ENCODE peak calls at places on chromosomes 12 and 14, in eight cellular contexts. L, X, W, I, B, M, P and A are unnamed samples.

GRCh38 chr12:83971781-83972180 is 940.8 kb downstream of the SLC6A15 start:
- DNase-seq in L (no peak), X (no peak), P (no peak), I (no peak), B (no peak), M (no peak), W (no peak), A (no peak)

GRCh38 chr14:61663312-61663974 is 31.9 kb upstream of the HIF1A start:
- DNase-seq in B (no peak), M (no peak), X (no peak), W (no peak), I (no peak), L (no peak), P (peak), A (no peak)

GRCh38 chr12:43988838-43989560 is 153.1 kb downstream of the TMEM117 start:
- DNase-seq in M (no peak), W (no peak), X (no peak), P (no peak), I (no peak), L (no peak), B (peak), A (no peak)

GRCh38 chr12:6843118-6843902 is 2.6 kb downstream of the GNB3 start:
- DNase-seq in I (no peak), L (no peak), B (no peak), M (no peak), W (peak), P (no peak), X (no peak), A (no peak)

GRCh38 chr12:54701940-54702592 is 53.9 kb upstream of the DCD start:
- DNase-seq in P (peak), B (peak), W (no peak), L (no peak), M (no peak), I (no peak), X (peak), A (no peak)

GRCh38 chr12:76936562-76937185 is 57.9 kb upstream of the CSRP2 start:
- DNase-seq in B (no peak), X (no peak), I (no peak), W (no peak), P (no peak), M (no peak), L (no peak), A (no peak)

GRCh38 chr12:22624573-22624907 is 431 bp upstream of the ETNK1 start:
- DNase-seq in X (no peak), M (no peak), W (no peak), P (peak), L (no peak), B (no peak), I (no peak), A (no peak)

GRCh38 chr14:94089479-94089878 is 8.4 kb downstream of the IFI27L1 start:
- DNase-seq in B (peak), I (no peak), X (no peak), L (no peak), M (no peak), W (no peak), P (no peak), A (no peak)